ENCODE peak calls at places on chromosomes 4 and X, in seven cellular contexts. E is left lung; Q is activated CD4-positive, alpha-beta T cell treated with anti-CD3 and anti-CD28 coated beads for 36 hours; U is hippocampal formation; X is AG08396; N is T-helper 17 cell; T is A172. A is an unnamed sample.

GRCh38 chr4:650951-651883 is 22.9 kb downstream of the ATP5ME start:
- DNase-seq in N (no peak), T (no peak), U (peak), X (no peak), E (no peak), Q (no peak), A (no peak)

GRCh38 chrX:2703991-2704369 is 12.9 kb downstream of the CD99 start:
- DNase-seq in E (no peak), U (no peak), T (peak), Q (no peak), X (no peak), N (no peak), A (no peak)

GRCh38 chrX:33161829-33162228 is 49.5 kb downstream of the DMD start:
- DNase-seq in E (no peak), T (no peak), U (no peak), Q (no peak), X (no peak), N (no peak), A (no peak)

GRCh38 chr4:8675383-8675782 is 82.8 kb downstream of the CPZ start:
- DNase-seq in U (no peak), E (no peak), Q (peak), N (no peak), T (peak), X (no peak), A (no peak)

GRCh38 chr4:99633772-99634171 is 23.9 kb downstream of the C4orf54 start:
- DNase-seq in Q (no peak), U (no peak), N (no peak), X (no peak), E (no peak), T (no peak), A (no peak)

GRCh38 chrX:17535229-17535628 is 160.2 kb downstream of the NHS start:
- DNase-seq in U (no peak), E (no peak), N (no peak), Q (peak), X (peak), T (peak), A (no peak)

GRCh38 chr4:110132822-110133719 is 65.3 kb downstream of the ELOVL6 start:
- DNase-seq in T (no peak), E (no peak), X (no peak), N (no peak), U (no peak), Q (no peak), A (no peak)

GRCh38 chrX:29662759-29663503 is 552.4 kb upstream of the MAGEB2 start:
- DNase-seq in U (peak), T (peak), X (peak), E (no peak), Q (no peak), N (no peak), A (no peak)

GRCh38 chr4:113958766-113959540 is 20.5 kb downstream of the ARSJ start:
- DNase-seq in Q (no peak), T (peak), E (no peak), U (no peak), X (no peak), N (no peak), A (no peak)

GRCh38 chr4:169116270-169116901 is 106.3 kb upstream of the CBR4 start:
- DNase-seq in E (no peak), N (no peak), U (peak), T (peak), X (no peak), Q (no peak), A (no peak)

GRCh38 chr4:83392562-83392961 is 57.9 kb upstream of the HPSE start:
- DNase-seq in T (no peak), U (no peak), Q (no peak), X (no peak), N (no peak), E (no peak), A (no peak)

GRCh38 chrX:115553171-115553570 is 7.8 kb upstream of the PLS3 start:
- DNase-seq in E (no peak), T (no peak), N (no peak), Q (no peak), U (no peak), X (no peak), A (no peak)

GRCh38 chrX:110316351-110317078 is 1.4 kb downstream of the AMMECR1 start:
- DNase-seq in Q (no peak), T (no peak), U (no peak), X (no peak), E (no peak), N (no peak), A (no peak)

GRCh38 chr4:1245481-1246051 is 3.4 kb downstream of the CTBP1 start:
- DNase-seq in N (no peak), X (peak), E (no peak), T (no peak), U (no peak), Q (no peak), A (peak)

GRCh38 chr4:174284181-174284886 is 623 bp downstream of the CEP44 start:
- DNase-seq in X (peak), Q (no peak), U (no peak), T (peak), E (no peak), N (no peak), A (no peak)

GRCh38 chr4:147040874-147041273 is 95.2 kb upstream of the TTC29 start:
- DNase-seq in E (no peak), N (no peak), U (no peak), X (no peak), T (no peak), Q (no peak), A (no peak)

GRCh38 chr4:187666634-187667033 is 328.9 kb upstream of the ZFP42 start:
- DNase-seq in U (no peak), E (no peak), Q (no peak), N (no peak), X (peak), T (peak), A (no peak)

GRCh38 chrX:9785944-9786741 is at the start of gene SHROOM2:
- DNase-seq in U (no peak), T (no peak), E (no peak), N (no peak), X (no peak), Q (peak), A (no peak)

GRCh38 chr4:94566420-94566819 is 114.7 kb downstream of the PDLIM5 start:
- DNase-seq in T (no peak), X (no peak), U (no peak), Q (no peak), N (no peak), E (no peak), A (no peak)

GRCh38 chr4:48047421-48047844 is 30.9 kb downstream of the NIPAL1 start:
- DNase-seq in Q (peak), T (no peak), U (no peak), X (no peak), N (no peak), E (peak), A (peak)

GRCh38 chrX:118974088-118974907 is at the start of gene LONRF3:
- DNase-seq in T (peak), N (peak), X (peak), U (peak), E (peak), Q (peak), A (peak)

GRCh38 chr4:83618431-83618830 is 82.5 kb downstream of the GPAT3 start:
- DNase-seq in N (no peak), T (peak), E (peak), U (no peak), Q (no peak), X (peak), A (no peak)

GRCh38 chr4:152997235-152997735 is 61.2 kb downstream of the FHDC1 start:
- DNase-seq in N (no peak), X (no peak), U (no peak), T (no peak), Q (no peak), E (no peak), A (no peak)

A was measured in activated B cell treated with CpG ODN at 0.5 μM for 24 hours.